ENCODE peak calls at places on chromosomes 13 and 19, in nine cellular contexts. Z is MCF 10A; V is SK-MEL-5; J is EH; E is stimulated activated CD4-positive, alpha-beta T cell treated with anti-CD3 and anti-CD28 coated beads, Interleukin-1b, Interleukin-23, amount 100 ng/mL, for 24 hours; P is AG08395; I is tibial nerve; X is T follicular helper cell; D is NCI-H1694 treated with DMSO at 0.1 percent for 48 hours. M is an unnamed sample.

GRCh38 chr13:24264976-24265375 is 44.4 kb upstream of the C1QTNF9 start:
- DNase-seq in Z (no peak), V (no peak), J (no peak), E (peak), P (no peak), I (no peak), X (peak), D (no peak), M (no peak)

GRCh38 chr13:45529758-45530157 is 65.0 kb downstream of the COG3 start:
- DNase-seq in Z (no peak), V (no peak), J (no peak), E (no peak), P (no peak), I (no peak), X (no peak), D (no peak), M (no peak)

GRCh38 chr19:21328402-21328801 is 808 bp downstream of the ZNF708 start:
- DNase-seq in Z (peak), V (no peak), J (peak), E (no peak), P (no peak), I (no peak), X (no peak), D (no peak), M (no peak)

GRCh38 chr13:55576389-55576788 is 1564.3 kb upstream of the PRR20A start:
- DNase-seq in Z (no peak), V (no peak), J (no peak), E (no peak), P (no peak), I (no peak), X (no peak), D (no peak), M (no peak)

GRCh38 chr19:5480427-5480836 is 25.2 kb downstream of the ZNRF4 start:
- DNase-seq in Z (peak), V (peak), J (peak), E (peak), P (peak), I (no peak), X (peak), D (peak), M (no peak)

GRCh38 chr19:30678168-30678567 is 306.0 kb downstream of the ZNF536 start:
- DNase-seq in Z (no peak), V (no peak), J (no peak), E (no peak), P (no peak), I (no peak), X (no peak), D (no peak), M (no peak)

GRCh38 chr19:1526979-1527649 is 3.2 kb downstream of the PLK5 start:
- DNase-seq in Z (peak), V (no peak), J (no peak), E (no peak), P (no peak), I (no peak), X (no peak), D (no peak), M (no peak)

GRCh38 chr13:52084971-52085370 is 43.9 kb downstream of the NEK5 start:
- DNase-seq in Z (no peak), V (no peak), J (no peak), E (no peak), P (no peak), I (no peak), X (no peak), D (no peak), M (no peak)

GRCh38 chr19:40629346-40629745 is 28.2 kb downstream of the LTBP4 start:
- DNase-seq in Z (no peak), V (no peak), J (no peak), E (no peak), P (no peak), I (no peak), X (no peak), D (no peak), M (no peak)

GRCh38 chr19:31586282-31586681 is 237.0 kb upstream of the TSHZ3 start:
- DNase-seq in Z (no peak), V (no peak), J (no peak), E (no peak), P (no peak), I (no peak), X (no peak), D (no peak), M (no peak)

GRCh38 chr19:13022111-13022858 is 27.0 kb downstream of the NFIX start:
- DNase-seq in Z (no peak), V (no peak), J (peak), E (no peak), P (peak), I (no peak), X (no peak), D (no peak), M (no peak)

GRCh38 chr19:12801466-12802266 is at the start of the genes PRDX2 and THSD8:
- DNase-seq in Z (peak), V (no peak), J (peak), E (peak), P (peak), I (no peak), X (no peak), D (no peak), M (no peak)

GRCh38 chr13:52158629-52159158 is 703 bp downstream of the NEK3 start:
- DNase-seq in Z (peak), V (peak), J (peak), E (no peak), P (peak), I (no peak), X (no peak), D (no peak), M (no peak)

GRCh38 chr19:4015705-4016402 is 8.3 kb downstream of the PIAS4 start:
- DNase-seq in Z (no peak), V (no peak), J (no peak), E (no peak), P (no peak), I (no peak), X (no peak), D (no peak), M (no peak)

GRCh38 chr19:33676999-33677665 is 55.4 kb downstream of the CHST8 start:
- DNase-seq in Z (no peak), V (no peak), J (no peak), E (no peak), P (no peak), I (no peak), X (no peak), D (peak), M (no peak)

GRCh38 chr19:29873024-29873800 is 61.4 kb downstream of the CCNE1 start:
- DNase-seq in Z (peak), V (peak), J (peak), E (peak), P (peak), I (no peak), X (peak), D (no peak), M (no peak)

GRCh38 chr19:52270266-52270885 is 989 bp downstream of the ZNF766 start:
- DNase-seq in Z (no peak), V (no peak), J (peak), E (no peak), P (peak), I (no peak), X (no peak), D (no peak), M (no peak)

GRCh38 chr13:44132710-44133109 is 240.9 kb upstream of the SERP2 start:
- DNase-seq in Z (peak), V (no peak), J (peak), E (no peak), P (peak), I (peak), X (no peak), D (no peak), M (no peak)

GRCh38 chr13:92838786-92839185 is 387.8 kb upstream of the GPC6 start:
- DNase-seq in Z (peak), V (no peak), J (peak), E (no peak), P (peak), I (no peak), X (no peak), D (no peak), M (no peak)

GRCh38 chr19:7605490-7606222 is 10.0 kb downstream of the CAMSAP3 start:
- DNase-seq in Z (peak), V (peak), J (peak), E (peak), P (no peak), I (no peak), X (no peak), D (no peak), M (no peak)

GRCh38 chr13:53017433-53017970 is 11.1 kb upstream of the OLFM4 start:
- DNase-seq in Z (no peak), V (no peak), J (no peak), E (no peak), P (no peak), I (no peak), X (no peak), D (no peak), M (no peak)

GRCh38 chr19:54653181-54653809 is 9.5 kb upstream of the LILRB4 start:
- DNase-seq in Z (peak), V (peak), J (peak), E (no peak), P (peak), I (no peak), X (no peak), D (peak), M (no peak)

GRCh38 chr19:34363930-34364329 is 1.1 kb upstream of the GPI start:
- DNase-seq in Z (no peak), V (no peak), J (no peak), E (no peak), P (no peak), I (no peak), X (no peak), D (no peak), M (no peak)

GRCh38 chr13:30829145-30829544 is 76.9 kb upstream of the MEDAG start:
- DNase-seq in Z (peak), V (no peak), J (peak), E (no peak), P (peak), I (no peak), X (no peak), D (no peak), M (no peak)